ENCODE peak calls at places on chromosome 21, in six cellular contexts. W, M, H, L, Z and I are unnamed samples.
A peak's percentile ranks its signal among the peaks of the same experiment; 100 is the strongest.

GRCh38 chr21:26437326-26438009 is 135.6 kb downstream of the CYYR1 start:
- DNase-seq in W (no peak), M (no peak), H (no peak), L (no peak), Z (no peak), I (no peak)

GRCh38 chr21:46421191-46421750 is 37.4 kb upstream of the DIP2A start:
- DNase-seq in W (no peak), M (no peak), H (no peak), L (no peak), Z (no peak), I (no peak)

GRCh38 chr21:46454634-46455390 is 3.9 kb upstream of the DIP2A start:
- DNase-seq in W (no peak), M (peak; percentile 65), H (no peak), L (no peak), Z (no peak), I (no peak)

GRCh38 chr21:27246741-27247140 is 279.9 kb upstream of the ADAMTS5 start:
- DNase-seq in W (peak; percentile 80), M (no peak), H (no peak), L (no peak), Z (no peak), I (no peak)

GRCh38 chr21:41171210-41171609 is 3.2 kb downstream of the BACE2 start:
- DNase-seq in W (no peak), M (no peak), H (no peak), L (no peak), Z (peak; percentile 61), I (no peak)

GRCh38 chr21:37225440-37225839 is 41.7 kb downstream of the VPS26C start:
- DNase-seq in W (no peak), M (peak; percentile 32), H (no peak), L (no peak), Z (no peak), I (peak; percentile 5)

GRCh38 chr21:28827422-28827821 is 165.3 kb downstream of the LTN1 start:
- DNase-seq in W (no peak), M (no peak), H (no peak), L (no peak), Z (no peak), I (no peak)

GRCh38 chr21:45889961-45890360 is 91.6 kb upstream of the COL6A1 start:
- DNase-seq in W (no peak), M (no peak), H (no peak), L (no peak), Z (no peak), I (no peak)

GRCh38 chr21:33046455-33046854 is 20.7 kb downstream of the OLIG2 start:
- DNase-seq in W (no peak), M (no peak), H (no peak), L (no peak), Z (no peak), I (no peak)

GRCh38 chr21:39348040-39348354 is 891 bp downstream of the HMGN1 start:
- DNase-seq in W (no peak), M (no peak), H (no peak), L (no peak), Z (no peak), I (no peak)

GRCh38 chr21:25330266-25330665 is 277.0 kb downstream of the MRPL39 start:
- DNase-seq in W (peak; percentile 77), M (no peak), H (no peak), L (no peak), Z (no peak), I (no peak)

GRCh38 chr21:25107708-25108107 is 499.6 kb downstream of the MRPL39 start:
- DNase-seq in W (peak; percentile 62), M (no peak), H (no peak), L (no peak), Z (no peak), I (no peak)

GRCh38 chr21:27464643-27465042 is 497.8 kb upstream of the ADAMTS5 start:
- DNase-seq in W (no peak), M (no peak), H (no peak), L (no peak), Z (no peak), I (no peak)

GRCh38 chr21:14071902-14072734 is 138.6 kb downstream of the LIPI start:
- DNase-seq in W (no peak), M (no peak), H (no peak), L (no peak), Z (no peak), I (peak; percentile 38)

GRCh38 chr21:46604975-46605758 is at the start of gene S100B:
- DNase-seq in W (no peak), M (peak; percentile 62), H (no peak), L (no peak), Z (no peak), I (no peak)

GRCh38 chr21:38438476-38438893 is 59.8 kb downstream of the ERG start:
- DNase-seq in W (peak; percentile 97), M (peak; percentile 76), H (no peak), L (peak; percentile 66), Z (no peak), I (peak; percentile 80)

GRCh38 chr21:33112151-33112550 is 42.2 kb downstream of the OLIG1 start:
- DNase-seq in W (no peak), M (no peak), H (no peak), L (no peak), Z (no peak), I (no peak)

GRCh38 chr21:26840912-26841311 is 4.3 kb downstream of the ADAMTS1 start:
- DNase-seq in W (peak; percentile 38), M (no peak), H (no peak), L (peak; percentile 69), Z (no peak), I (peak; percentile 81)

GRCh38 chr21:22263890-22264289 is 1265.7 kb downstream of the NCAM2 start:
- DNase-seq in W (no peak), M (no peak), H (no peak), L (no peak), Z (no peak), I (no peak)

GRCh38 chr21:25936776-25937175 is 202.0 kb downstream of the GABPA start:
- DNase-seq in W (no peak), M (no peak), H (no peak), L (no peak), Z (no peak), I (no peak)

GRCh38 chr21:19224090-19224489 is 820.5 kb upstream of the TMPRSS15 start:
- DNase-seq in W (no peak), M (no peak), H (no peak), L (no peak), Z (no peak), I (no peak)

GRCh38 chr21:23249760-23250159 is 2251.6 kb downstream of the NCAM2 start:
- DNase-seq in W (no peak), M (no peak), H (no peak), L (no peak), Z (no peak), I (no peak)

GRCh38 chr21:26732442-26733221 is 112.6 kb downstream of the ADAMTS1 start:
- DNase-seq in W (peak; percentile 69), M (no peak), H (no peak), L (peak; percentile 54), Z (peak; percentile 49), I (no peak)

GRCh38 chr21:25647632-25648031 is 8.6 kb downstream of the JAM2 start:
- DNase-seq in W (no peak), M (peak; percentile 15), H (no peak), L (no peak), Z (no peak), I (no peak)

GRCh38 chr21:29989634-29990234 is 49.9 kb upstream of the GRIK1 start:
- DNase-seq in W (no peak), M (no peak), H (no peak), L (no peak), Z (no peak), I (no peak)

GRCh38 chr21:28986677-28987076 is 6.0 kb downstream of the LTN1 start:
- DNase-seq in W (no peak), M (no peak), H (no peak), L (no peak), Z (no peak), I (no peak)

DNA sequence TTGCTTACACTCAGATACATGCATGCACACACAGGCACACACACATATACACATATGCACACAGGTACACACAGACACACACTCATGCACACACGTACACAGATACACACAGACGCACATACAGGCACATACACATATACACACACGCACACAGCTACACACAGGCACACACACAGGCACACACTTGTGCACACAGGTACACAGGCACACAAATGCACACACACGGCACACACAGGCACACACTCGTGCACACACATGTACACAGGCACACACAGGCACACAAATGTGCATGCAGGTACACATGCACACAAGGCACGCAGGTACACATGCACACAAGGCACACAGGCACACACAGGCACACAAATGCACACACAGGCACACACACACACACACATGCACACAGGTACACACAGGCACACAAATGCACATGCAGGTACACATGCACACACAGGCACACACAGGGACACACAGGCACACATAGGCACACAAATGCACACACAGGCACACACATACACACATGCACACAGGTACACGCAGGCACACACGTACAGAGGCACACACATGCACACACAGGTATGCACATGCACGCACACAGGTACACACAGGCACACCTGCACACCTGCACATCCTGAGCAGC is 110.0 kb downstream of the WDR4 start:
- DNase-seq in W (no peak), M (no peak), H (no peak), L (no peak), Z (no peak), I (no peak)
- H3K27me3 ChIP-seq in W (no peaks in the 10 kb centered on the region), M (no peaks in the 10 kb centered on the region), H (no peaks in the 10 kb centered on the region), L (no peaks in the 10 kb centered on the region), Z (no peaks in the 10 kb centered on the region), I (no peaks in the 10 kb centered on the region)

DNA sequence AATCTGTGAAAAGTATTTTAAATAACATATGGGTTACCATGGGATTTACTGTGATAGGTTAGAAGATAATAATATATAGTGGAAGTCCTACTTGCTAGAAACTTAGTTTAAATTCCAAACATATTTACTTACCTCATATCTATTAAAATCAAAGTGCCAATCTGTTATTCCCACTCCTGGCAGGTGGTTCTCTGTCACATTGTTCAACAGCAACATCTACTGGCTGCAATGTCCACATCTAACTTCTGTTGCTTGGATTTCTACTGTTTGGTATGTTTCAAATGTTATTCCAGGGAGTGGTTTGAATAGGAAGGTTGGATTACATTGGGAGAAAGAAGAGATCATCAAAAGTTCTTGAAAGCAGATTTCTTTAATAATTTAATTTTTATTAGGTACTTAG is 122.5 kb upstream of the NCAM2 start:
- DNase-seq in W (no peak), M (no peak), H (no peak), L (no peak), Z (no peak), I (no peak)
- TF ChIP-seq CTCF in W (peak; percentile 41), M (no peak), H (no peak), L (no peak), Z (no peak), I (no peak)

GRCh38 chr21:35962917-35963316 is 97.4 kb downstream of the SETD4 start:
- DNase-seq in W (no peak), M (no peak), H (no peak), L (no peak), Z (no peak), I (no peak)
- H3K27me3 ChIP-seq in W (peaks cover 4% of the 10 kb centered on the region), M (peaks cover 4% of the 10 kb centered on the region), H (no peaks in the 10 kb centered on the region), L (no peaks in the 10 kb centered on the region), Z (no peaks in the 10 kb centered on the region), I (no peaks in the 10 kb centered on the region)

GRCh38 chr21:31557421-31557955 is 102.0 kb upstream of the SOD1 start:
- DNase-seq in W (no peak), M (no peak), H (no peak), L (no peak), Z (no peak), I (no peak)

GRCh38 chr21:31557956-31558838 is 101.3 kb upstream of the SOD1 start:
- DNase-seq in W (peak; percentile 7), M (no peak), H (no peak), L (peak; percentile 22), Z (no peak), I (no peak)

GRCh38 chr21:31559368-31560119 is 99.9 kb upstream of the SOD1 start:
- DNase-seq in W (peak; percentile 96), M (peak; percentile 26), H (peak; percentile 93), L (peak; percentile 85), Z (peak; percentile 94), I (peak; percentile 86)

GRCh38 chr21:31560479-31560878 is 99.0 kb upstream of the SOD1 start:
- DNase-seq in W (no peak), M (no peak), H (no peak), L (no peak), Z (no peak), I (no peak)

GRCh38 chr21:31558839-31559367 is 100.6 kb upstream of the SOD1 start:
- DNase-seq in W (peak; percentile 96), M (peak; percentile 7), H (peak; percentile 94), L (peak; percentile 81), Z (peak; percentile 91), I (peak; percentile 89)
- TF ChIP-seq CTCF in W (no peak), M (no peak), H (peak; percentile 12), L (peak; percentile 28), Z (no peak), I (peak; percentile 44)